ENCODE peak calls at places on chromosomes 6 and 20, in seven cellular contexts. R is skeletal muscle cell; H is activated CD4-positive, alpha-beta T cell treated with anti-CD3 and anti-CD28 coated beads, Interleukin-2, amount 50 U/mL, for 1 hour; B is posterior vena cava; C is globus pallidus; X is kidney tubule cell; N is cardiac muscle cell. P is an unnamed sample.

GRCh38 chr6:107105511-107106116 is 9.7 kb downstream of the BEND3 start:
- DNase-seq in R (no peak), H (no peak), B (peak; percentile 32), C (no peak), X (no peak), N (no peak), P (no peak)

GRCh38 chr6:70166088-70166958 is 136.6 kb downstream of the COL9A1 start:
- DNase-seq in R (no peak), H (peak; percentile 8), B (peak; percentile 85), C (peak; percentile 48), X (peak; percentile 54), N (peak; percentile 61), P (peak; percentile 61)

GRCh38 chr6:28940294-28940858 is 16.6 kb upstream of the TRIM27 start:
- DNase-seq in R (no peak), H (peak; percentile 25), B (no peak), C (peak; percentile 35), X (peak; percentile 80), N (peak; percentile 56), P (no peak)

GRCh38 chr6:142301421-142302391 is at the start of gene ADGRG6:
- DNase-seq in R (no peak), H (peak; percentile 11), B (peak; percentile 82), C (peak; percentile 2), X (peak; percentile 83), N (peak; percentile 71), P (peak; percentile 80)

GRCh38 chr6:1552296-1552761 is 57.4 kb upstream of the FOXC1 start:
- DNase-seq in R (no peak), H (no peak), B (no peak), C (peak; percentile 28), X (peak; percentile 36), N (no peak), P (peak; percentile 48)

GRCh38 chr6:136090929-136091328 is 159.2 kb downstream of the MTFR2 start:
- DNase-seq in R (no peak), H (no peak), B (no peak), C (no peak), X (no peak), N (no peak), P (no peak)

GRCh38 chr6:53714888-53715287 is 49.3 kb upstream of the KLHL31 start:
- DNase-seq in R (no peak), H (no peak), B (no peak), C (no peak), X (no peak), N (no peak), P (no peak)

GRCh38 chr20:5215592-5216304 is 88.9 kb downstream of the CDS2 start:
- DNase-seq in R (no peak), H (no peak), B (no peak), C (no peak), X (no peak), N (no peak), P (no peak)

GRCh38 chr6:149985506-149985937 is 21.8 kb downstream of the ULBP1 start:
- DNase-seq in R (no peak), H (no peak), B (peak; percentile 37), C (no peak), X (no peak), N (no peak), P (no peak)

GRCh38 chr20:19780261-19780660 is 22.2 kb downstream of the RIN2 start:
- DNase-seq in R (no peak), H (no peak), B (no peak), C (no peak), X (no peak), N (no peak), P (no peak)

GRCh38 chr20:37378785-37379598 is 33.1 kb downstream of the SRC start:
- DNase-seq in R (peak; percentile 32), H (no peak), B (peak; percentile 82), C (no peak), X (peak; percentile 53), N (no peak), P (no peak)

GRCh38 chr6:134853111-134854055 is 96.5 kb downstream of the ALDH8A1 start:
- DNase-seq in R (no peak), H (no peak), B (no peak), C (no peak), X (peak; percentile 91), N (peak; percentile 2), P (no peak)